ENCODE peak calls at places on chromosomes 13 and 19, in eight cellular contexts. B, J, Q, W, V, G, U and A are unnamed samples. For H3K4me1 and H3K9me3, the result is how much of the 10 kb centered on the place peaks cover.

GRCh38 chr13:44516771-44517170 is 59.4 kb downstream of the TSC22D1 start:
- DNase-seq in B (no peak), J (no peak), Q (no peak), W (no peak), V (no peak), G (no peak), U (no peak), A (no peak)

GRCh38 chr13:94641432-94641941 is 39.8 kb downstream of the GPR180 start:
- DNase-seq in B (peak), J (no peak), Q (peak), W (no peak), V (no peak), G (peak), U (no peak), A (no peak)

GRCh38 chr19:48754950-48755645 is at the start of gene FGF21:
- DNase-seq in B (no peak), J (no peak), Q (no peak), W (no peak), V (no peak), G (no peak), U (no peak), A (no peak)

GRCh38 chr19:47124937-47125668 is 5.5 kb upstream of the SAE1 start:
- DNase-seq in B (peak), J (no peak), Q (peak), W (no peak), V (no peak), G (peak), U (peak), A (no peak)

GRCh38 chr13:112938680-112939079 is 30.3 kb upstream of the MCF2L start:
- DNase-seq in B (no peak), J (no peak), Q (no peak), W (no peak), V (no peak), G (no peak), U (no peak), A (no peak)

GRCh38 chr13:91398413-91399188 is at the start of gene GPC5:
- DNase-seq in B (peak), J (no peak), Q (peak), W (peak), V (peak), G (peak), U (peak), A (peak)

GRCh38 chr19:21065336-21065735 is 16.7 kb upstream of the ZNF714 start:
- DNase-seq in B (no peak), J (no peak), Q (no peak), W (no peak), V (no peak), G (no peak), U (no peak), A (no peak)

GRCh38 chr13:78609464-78610205 is 6.3 kb upstream of the POU4F1 start:
- DNase-seq in B (no peak), J (no peak), Q (no peak), W (peak), V (no peak), G (peak), U (peak), A (no peak)

GRCh38 chr13:113123226-113124150 is 889 bp downstream of the F10 start:
- DNase-seq in B (no peak), J (no peak), Q (no peak), W (no peak), V (no peak), G (peak), U (no peak), A (no peak)

GRCh38 chr13:28467886-28468519 is 26.9 kb downstream of the FLT1 start:
- DNase-seq in B (no peak), J (no peak), Q (peak), W (no peak), V (no peak), G (no peak), U (no peak), A (no peak)
- H3K4me1 ChIP-seq in B (under half), J (under half), Q (under half), W (under half), V (under half), G (under half), U (under half), A (under half)

GRCh38 chr13:26897706-26898550 is 137.3 kb upstream of the GPR12 start:
- DNase-seq in B (no peak), J (no peak), Q (no peak), W (no peak), V (no peak), G (no peak), U (no peak), A (no peak)

GRCh38 chr13:26895808-26896466 is 135.4 kb upstream of the GPR12 start:
- DNase-seq in B (no peak), J (no peak), Q (no peak), W (no peak), V (no peak), G (no peak), U (no peak), A (no peak)

GRCh38 chr13:26899153-26899552 is 138.6 kb upstream of the GPR12 start:
- DNase-seq in B (no peak), J (no peak), Q (no peak), W (no peak), V (no peak), G (no peak), U (no peak), A (no peak)

GRCh38 chr13:26895081-26895807 is 134.7 kb upstream of the GPR12 start:
- DNase-seq in B (no peak), J (no peak), Q (peak), W (peak), V (no peak), G (no peak), U (no peak), A (no peak)

GRCh38 chr13:26896986-26897668 is 136.5 kb upstream of the GPR12 start:
- DNase-seq in B (no peak), J (no peak), Q (no peak), W (no peak), V (no peak), G (no peak), U (peak), A (no peak)
- H3K27ac ChIP-seq in B (no peak), J (no peak), Q (peak), W (no peak), V (no peak), G (no peak), U (peak), A (no peak)

DNA sequence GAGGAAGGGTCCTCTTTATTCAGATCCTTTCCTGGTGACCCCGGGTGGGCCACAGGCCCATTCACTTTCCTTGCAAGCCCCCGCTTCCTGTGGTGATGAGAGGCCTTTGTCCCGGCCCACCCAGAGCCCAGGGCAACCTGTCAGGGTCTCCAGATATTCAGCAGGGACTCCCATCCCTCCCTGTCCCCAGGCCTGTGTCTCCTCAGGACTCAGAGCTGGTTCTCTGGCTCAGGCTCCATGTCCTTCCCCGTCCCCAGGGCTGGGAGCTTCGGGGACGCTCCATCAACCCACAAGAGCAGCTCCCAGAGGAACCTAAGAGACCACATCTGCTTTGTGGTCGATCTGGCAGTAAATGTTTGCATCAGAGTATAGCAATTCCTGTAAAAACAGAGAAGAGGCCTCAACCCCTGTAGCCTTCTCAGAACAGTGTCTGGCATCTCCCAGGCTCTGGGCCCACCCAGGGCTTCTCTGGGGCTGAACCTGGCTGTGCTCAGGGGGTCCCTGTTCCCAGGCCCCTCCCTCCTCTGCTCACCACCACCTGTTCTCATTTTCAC is 7.8 kb downstream of the CEACAM4 start:
- DNase-seq in B (no peak), J (no peak), Q (no peak), W (no peak), V (no peak), G (no peak), U (no peak), A (no peak)
- H3K9me3 ChIP-seq in B (under half), J (under half), Q (under half), W (half or more), V (under half), G (under half), U (under half), A (under half)

DNA sequence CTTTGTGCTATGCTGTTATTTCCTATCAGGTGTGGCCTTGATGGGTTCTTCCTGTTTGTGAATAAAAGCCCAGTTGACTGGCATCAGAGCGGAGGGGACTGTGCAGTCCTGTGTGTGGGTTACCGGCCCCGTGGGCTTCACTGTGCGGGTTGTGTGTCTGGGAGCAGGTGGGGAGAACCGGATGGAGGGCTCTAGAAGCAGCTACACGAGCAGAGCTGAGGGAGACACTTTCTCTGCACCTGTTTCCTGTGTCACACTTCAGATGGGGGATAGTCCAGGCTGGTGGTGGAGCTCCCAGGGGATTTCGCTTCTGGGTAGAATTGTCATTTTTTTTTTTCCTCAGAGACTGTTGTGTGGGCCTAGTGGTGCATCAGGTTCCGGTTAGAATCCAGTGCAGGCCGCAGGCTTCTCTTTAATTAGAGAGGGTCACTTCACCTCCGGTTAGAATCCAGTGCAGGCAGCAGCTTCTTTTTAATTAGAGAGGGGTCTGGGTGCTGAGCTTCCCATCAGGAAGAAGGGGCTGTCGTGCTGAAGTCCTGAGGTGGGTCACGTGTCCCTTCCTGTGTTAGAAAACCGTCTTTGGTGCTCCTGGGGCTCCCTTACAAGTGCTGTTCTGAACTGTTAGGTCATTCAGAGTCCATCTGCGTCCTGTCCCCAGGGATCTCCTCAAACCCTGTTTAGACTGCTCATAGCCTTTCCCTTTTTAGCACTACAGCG is 69.7 kb downstream of the ARHGEF7 start:
- DNase-seq in B (no peak), J (no peak), Q (peak), W (no peak), V (no peak), G (no peak), U (no peak), A (no peak)
- H3K4me1 ChIP-seq in B (under half), J (half or more), Q (under half), W (under half), V (under half), G (under half), U (under half), A (under half)

GRCh38 chr13:82344867-82345266 is 1537.4 kb downstream of the SLITRK1 start:
- DNase-seq in B (no peak), J (no peak), Q (no peak), W (no peak), V (no peak), G (no peak), U (no peak), A (no peak)

GRCh38 chr13:82341116-82341515 is 1541.2 kb downstream of the SLITRK1 start:
- DNase-seq in B (no peak), J (no peak), Q (no peak), W (no peak), V (no peak), G (no peak), U (no peak), A (no peak)
- H3K27ac ChIP-seq in B (no peak), J (no peak), Q (no peak), W (no peak), V (no peak), G (no peak), U (no peak), A (no peak)